ENCODE peak calls at places on chromosome 21, in six cellular contexts. C is activated CD4-positive, alpha-beta T cell treated with anti-CD3 and anti-CD28 coated beads, Interleukin-2, amount 10 ng/mL, durations not matched to agents 7 days and 5 days; M is left colon; L is substantia nigra; N is AG10803; J is heart right ventricle. U is an unnamed sample.

GRCh38 chr21:17554619-17555472 is 42.0 kb downstream of the CXADR start:
- DNase-seq in J (no peak), N (peak), M (no peak), C (no peak), L (peak), U (peak)

GRCh38 chr21:39014751-39015150 is 168.5 kb downstream of the PSMG1 start:
- DNase-seq in L (no peak), C (no peak), N (peak), M (no peak), J (no peak), U (peak)

GRCh38 chr21:32112194-32112593 is 166.7 kb downstream of the MIS18A start:
- DNase-seq in L (no peak), M (no peak), N (no peak), J (no peak), C (no peak), U (no peak)

GRCh38 chr21:34796518-34797201 is 127.9 kb downstream of the CLIC6 start:
- DNase-seq in L (no peak), N (no peak), M (no peak), J (no peak), C (no peak), U (peak)

GRCh38 chr21:34576043-34576466 is 38.9 kb downstream of the RCAN1 start:
- DNase-seq in N (peak), M (no peak), L (no peak), J (peak), C (no peak), U (peak)

GRCh38 chr21:44939532-44940115 is at the start of gene SLX9:
- DNase-seq in L (peak), C (peak), N (peak), M (peak), J (peak), U (peak)

GRCh38 chr21:37562920-37563640 is 196.5 kb downstream of the DYRK1A start:
- DNase-seq in N (no peak), J (peak), M (peak), L (no peak), C (peak), U (no peak)

GRCh38 chr21:27693376-27693775 is 726.5 kb upstream of the ADAMTS5 start:
- DNase-seq in J (no peak), M (no peak), L (no peak), N (peak), C (no peak), U (peak)

GRCh38 chr21:33022828-33023573 is 2.7 kb upstream of the OLIG2 start:
- DNase-seq in J (no peak), M (no peak), L (no peak), N (no peak), C (no peak), U (no peak)

GRCh38 chr21:35525443-35525842 is 476.3 kb upstream of the RUNX1 start:
- DNase-seq in N (no peak), J (no peak), L (no peak), C (no peak), M (no peak), U (peak)

U was measured in GM23248.